ENCODE peak calls at places on chromosome 13, in five cellular contexts. E is omental fat pad; K is stimulated activated naive CD8-positive, alpha-beta T cell treated with anti-CD3 and anti-CD28 coated beads, Interleukin-15, Interleukin-2, amounts not matched to agents 100 U/mL and 50 U/mL, for 24 hours; Y is H54; J is NCI-H460. M is an unnamed sample.

GRCh38 chr13:98959775-98960325 is 18.0 kb downstream of the DOCK9 start:
- DNase-seq in E (no peak), K (no peak), J (no peak), Y (no peak), M (no peak)

GRCh38 chr13:29922281-29922821 is 71.9 kb upstream of the UBL3 start:
- DNase-seq in E (no peak), J (no peak), Y (no peak), K (no peak), M (no peak)

GRCh38 chr13:90787007-90787406 is 560.5 kb upstream of the MIR17HG start:
- DNase-seq in Y (no peak), E (no peak), J (no peak), K (no peak), M (no peak)

GRCh38 chr13:83184819-83185218 is 697.5 kb downstream of the SLITRK1 start:
- DNase-seq in E (no peak), J (no peak), K (no peak), Y (no peak), M (peak; percentile 7)

GRCh38 chr13:24306632-24307031 is 2.7 kb upstream of the C1QTNF9 start:
- DNase-seq in E (no peak), K (no peak), Y (peak; percentile 12), J (no peak), M (peak; percentile 23)

GRCh38 chr13:41054212-41054877 is 7.0 kb upstream of the WBP4 start:
- DNase-seq in E (no peak), J (peak; percentile 60), Y (no peak), K (peak; percentile 38), M (no peak)

GRCh38 chr13:76812206-76812882 is 73.9 kb downstream of the KCTD12 start:
- DNase-seq in J (no peak), Y (no peak), E (no peak), K (no peak), M (peak; percentile 59)

GRCh38 chr13:77981191-77981925 is 62.7 kb upstream of the EDNRB start:
- DNase-seq in E (no peak), J (no peak), K (no peak), Y (no peak), M (no peak)

GRCh38 chr13:65719831-65720230 is 1510.3 kb downstream of the PCDH9 start:
- DNase-seq in Y (no peak), K (no peak), J (no peak), E (no peak), M (no peak)

GRCh38 chr13:26184791-26185250 is 37.3 kb downstream of the RNF6 start:
- DNase-seq in K (peak; percentile 74), E (no peak), Y (peak; percentile 18), J (peak; percentile 63), M (no peak)

GRCh38 chr13:104140557-104140956 is 1074.3 kb upstream of the SLC10A2 start:
- DNase-seq in K (no peak), J (no peak), E (no peak), Y (no peak), M (no peak)

M was measured in GM04503.